ENCODE peak calls at places on chromosomes 5 and 9, in ten cellular contexts. C is suprapubic skin; E is stimulated activated CD8-positive, alpha-beta memory T cell treated with anti-CD3 and anti-CD28 coated beads, Interleukin-15, amount 100 ng/mL, for 4 hours; I is stimulated activated CD4-positive, alpha-beta T cell treated with anti-CD3 and anti-CD28 coated beads, Interleukin-1b, Interleukin-23, amount 100 ng/mL, for 1 hour; V is cardiac muscle cell; W is right lobe of liver; G is DMS79 treated with DMSO at 0.1 percent for 48 hours; H is midbrain; D is CD4-positive, alpha-beta T cell; F is GM04504. O is an unnamed sample.

GRCh38 chr5:173903396-173904140 is 15.4 kb downstream of the CPEB4 start:
- DNase-seq in C (no peak), E (no peak), I (no peak), V (no peak), W (no peak), G (no peak), H (no peak), D (no peak), F (no peak), O (no peak)

GRCh38 chr9:94517254-94517653 is 37.6 kb upstream of the PCAT7 start:
- DNase-seq in C (no peak), E (no peak), I (no peak), V (no peak), W (no peak), G (no peak), H (no peak), D (no peak), F (no peak), O (no peak)

GRCh38 chr5:36692791-36693763 is 86.7 kb downstream of the SLC1A3 start:
- DNase-seq in C (peak), E (no peak), I (no peak), V (peak), W (peak), G (no peak), H (peak), D (no peak), F (no peak), O (peak)

GRCh38 chr9:122350577-122351355 is 20.1 kb upstream of the PTGS1 start:
- DNase-seq in C (peak), E (peak), I (peak), V (peak), W (peak), G (peak), H (peak), D (peak), F (no peak), O (peak)

GRCh38 chr9:110440796-110441195 is 103.1 kb upstream of the TXNDC8 start:
- DNase-seq in C (no peak), E (no peak), I (no peak), V (no peak), W (no peak), G (no peak), H (no peak), D (no peak), F (no peak), O (no peak)

GRCh38 chr5:174527936-174528557 is 196.3 kb upstream of the MSX2 start:
- DNase-seq in C (no peak), E (no peak), I (no peak), V (no peak), W (no peak), G (no peak), H (no peak), D (no peak), F (no peak), O (no peak)

GRCh38 chr5:76608833-76609232 is 14.4 kb downstream of the F2RL2 start:
- DNase-seq in C (no peak), E (no peak), I (no peak), V (no peak), W (no peak), G (no peak), H (no peak), D (no peak), F (no peak), O (no peak)

GRCh38 chr5:35026280-35026840 is 21.4 kb downstream of the AGXT2 start:
- DNase-seq in C (no peak), E (no peak), I (no peak), V (no peak), W (no peak), G (peak), H (no peak), D (no peak), F (no peak), O (no peak)

GRCh38 chr5:172501708-172502379 is 47.5 kb upstream of the SH3PXD2B start:
- DNase-seq in C (peak), E (no peak), I (no peak), V (no peak), W (no peak), G (no peak), H (no peak), D (no peak), F (no peak), O (no peak)

GRCh38 chr9:75889977-75890540 is 414 bp upstream of the PCSK5 start:
- DNase-seq in C (peak), E (no peak), I (no peak), V (peak), W (no peak), G (no peak), H (no peak), D (peak), F (peak), O (no peak)

GRCh38 chr5:1561402-1561929 is 37.7 kb upstream of the LPCAT1 start:
- DNase-seq in C (no peak), E (no peak), I (no peak), V (no peak), W (no peak), G (no peak), H (no peak), D (no peak), F (no peak), O (no peak)

GRCh38 chr5:101838329-101838964 is 457.6 kb downstream of the SLCO4C1 start:
- DNase-seq in C (no peak), E (no peak), I (no peak), V (no peak), W (no peak), G (no peak), H (no peak), D (no peak), F (no peak), O (no peak)

O was measured in WTC11.